ENCODE peak calls at places on chromosomes 5 and 9, in four cellular contexts. N is H1, Y is neuronal stem cell, K is IMR-90. C is an unnamed sample.
A peak's percentile ranks its signal among the peaks of the same experiment; 100 is the strongest.

GRCh38 chr9:75197521-75197920 is 109.2 kb downstream of the OSTF1 start:
- DNase-seq in Y (no peak), K (no peak), N (no peak), C (no peak)

GRCh38 chr9:126112135-126112720 is 214.4 kb upstream of the MVB12B start:
- DNase-seq in Y (no peak), K (no peak), N (no peak), C (no peak)

GRCh38 chr5:61901997-61902396 is 404.0 kb upstream of the KIF2A start:
- DNase-seq in Y (no peak), N (no peak), K (no peak), C (no peak)

GRCh38 chr9:98370300-98370975 is 115.0 kb upstream of the TBC1D2 start:
- DNase-seq in N (no peak), Y (no peak), K (no peak), C (no peak)

GRCh38 chr9:89994988-89995613 is 390.3 kb downstream of the GADD45G start:
- DNase-seq in K (no peak), Y (no peak), N (no peak), C (no peak)

GRCh38 chr5:132684496-132684895 is 10.7 kb downstream of the IL4 start:
- DNase-seq in Y (no peak), N (no peak), K (no peak), C (no peak)

GRCh38 chr5:161058751-161059150 is 206.7 kb upstream of the ATP10B start:
- DNase-seq in N (no peak), Y (no peak), K (no peak), C (no peak)

GRCh38 chr9:93099551-93100264 is 3.7 kb downstream of the CARD19 start:
- DNase-seq in Y (no peak), K (no peak), N (no peak), C (no peak)

GRCh38 chr9:89864731-89865130 is 259.9 kb downstream of the GADD45G start:
- DNase-seq in Y (no peak), N (no peak), K (no peak), C (no peak)

GRCh38 chr9:120627073-120627472 is 47.1 kb upstream of the CDK5RAP2 start:
- DNase-seq in N (no peak), Y (no peak), K (no peak), C (no peak)

GRCh38 chr9:4147476-4148214 is 152.2 kb downstream of the GLIS3 start:
- DNase-seq in K (no peak), N (no peak), Y (no peak), C (no peak)

GRCh38 chr5:73486119-73486899 is 11.9 kb upstream of the BTF3 start:
- DNase-seq in Y (no peak), K (no peak), N (peak; percentile 85), C (no peak)

GRCh38 chr5:139844472-139845145 is 49.0 kb downstream of the PSD2 start:
- DNase-seq in N (peak; percentile 64), Y (peak; percentile 72), K (peak; percentile 64), C (peak; percentile 71)

GRCh38 chr9:111902396-111903147 is 6.0 kb downstream of the UGCG start:
- DNase-seq in K (peak; percentile 70), N (no peak), Y (no peak), C (peak; percentile 68)

GRCh38 chr5:56951131-56951945 is 585 bp downstream of the MIER3 start:
- DNase-seq in Y (peak; percentile 63), N (no peak), K (no peak), C (peak; percentile 43)

GRCh38 chr9:69554945-69555344 is 117.2 kb downstream of the APBA1 start:
- DNase-seq in N (no peak), K (peak; percentile 93), Y (no peak), C (peak; percentile 78)

GRCh38 chr5:148976569-148977321 is 86.1 kb downstream of the SH3TC2 start:
- DNase-seq in K (peak; percentile 48), N (no peak), Y (no peak), C (peak; percentile 92)

DNA sequence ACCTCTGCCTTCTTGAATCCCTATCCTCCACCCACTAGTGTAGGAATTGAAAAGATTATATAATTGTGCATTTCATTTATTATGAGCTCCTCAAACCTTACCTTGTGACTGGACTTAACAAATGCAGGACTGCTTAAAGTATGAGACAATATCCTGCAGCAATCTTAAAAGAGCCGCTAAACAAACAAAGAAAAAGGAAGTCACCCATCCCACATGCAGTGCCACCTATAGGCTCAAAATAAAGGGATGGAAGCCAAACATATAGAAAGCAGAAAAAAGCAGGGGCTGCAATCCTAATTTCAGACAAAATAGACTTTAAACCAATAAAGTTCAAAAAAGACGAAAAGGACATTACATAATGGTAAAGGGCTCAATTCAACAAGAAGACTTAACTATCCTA is 8.7 kb downstream of the PCAT7 start:
- DNase-seq in K (no peak), Y (no peak), N (no peak), C (no peak)
- H3K4me2 ChIP-seq in K (no peak overlapping the region), Y (no peak overlapping the region), N (no peak overlapping the region), C (no peak overlapping the region)

GRCh38 chr5:10695055-10695649 is 65.9 kb downstream of the DAP start:
- DNase-seq in K (peak; percentile 69), Y (peak; percentile 18), N (no peak), C (peak; percentile 78)
- H4K91ac ChIP-seq in K (no peak overlapping the region), Y (no peak overlapping the region), N (no peak overlapping the region), C (no peak overlapping the region)

GRCh38 chr5:154819546-154819945 is 30.9 kb downstream of the FAXDC2 start:
- DNase-seq in Y (no peak), N (no peak), K (no peak), C (no peak)

GRCh38 chr5:154823605-154824004 is 26.8 kb downstream of the FAXDC2 start:
- DNase-seq in N (no peak), Y (no peak), K (no peak), C (no peak)

GRCh38 chr5:154820383-154820782 is 30.0 kb downstream of the FAXDC2 start:
- DNase-seq in K (no peak), Y (no peak), N (no peak), C (no peak)

GRCh38 chr5:154829181-154829588 is 21.2 kb downstream of the FAXDC2 start:
- DNase-seq in K (no peak), N (no peak), Y (no peak), C (no peak)

GRCh38 chr5:154824070-154824469 is 26.3 kb downstream of the FAXDC2 start:
- DNase-seq in Y (no peak), N (no peak), K (no peak), C (no peak)
- H3K4me2 ChIP-seq in Y (no peak overlapping the region), N (no peak overlapping the region), K (no peak overlapping the region), C (no peak overlapping the region)

GRCh38 chr9:16552252-16552651 is 318.2 kb downstream of the BNC2 start:
- DNase-seq in K (no peak), N (no peak), Y (no peak), C (no peak)
- H4K91ac ChIP-seq in K (no peak overlapping the region), N (no peak overlapping the region), Y (no peak overlapping the region), C (no peak overlapping the region)

DNA sequence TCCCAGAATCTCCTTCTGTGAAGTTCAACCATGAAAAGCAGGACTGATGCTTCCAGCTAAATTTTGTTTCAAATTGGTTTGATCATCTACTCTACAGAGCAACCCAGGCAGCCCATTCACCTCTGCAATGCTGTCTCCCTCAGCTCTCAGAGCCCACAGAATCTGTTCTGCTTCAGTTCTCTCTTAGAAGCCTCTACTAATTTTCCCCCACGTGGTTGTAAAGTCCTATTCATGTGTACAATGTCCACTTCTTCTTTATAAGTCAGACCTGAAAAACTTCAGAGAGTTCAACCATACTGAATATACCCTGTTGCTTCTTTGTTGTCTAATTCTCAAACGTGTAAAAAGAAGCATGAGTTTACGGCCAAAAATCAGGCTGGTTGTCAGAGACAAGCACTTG is 21.3 kb upstream of the FAM13B start:
- DNase-seq in K (no peak), N (no peak), Y (no peak), C (no peak)
- H3K4me2 ChIP-seq in K (no peak overlapping the region), N (no peak overlapping the region), Y (no peak overlapping the region), C (no peak overlapping the region)

DNA sequence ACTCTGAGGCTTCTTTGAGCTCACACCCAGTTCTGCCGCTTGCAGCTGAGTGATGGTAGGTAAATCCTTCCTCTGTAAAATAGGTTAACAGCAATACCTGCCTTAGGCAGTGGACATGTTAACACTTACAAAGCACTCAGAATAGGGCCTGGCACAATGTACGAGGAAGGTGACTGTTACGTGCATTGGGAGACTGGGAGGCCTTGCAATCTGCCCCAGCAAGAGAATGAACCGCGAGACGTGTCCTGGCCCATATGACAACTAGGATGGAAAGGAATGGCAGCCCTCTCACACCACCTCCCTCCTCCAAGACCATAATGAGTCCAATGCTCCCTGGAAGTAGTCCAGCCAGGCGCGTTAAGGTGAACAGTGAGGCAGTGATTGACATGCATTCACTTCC is 23.1 kb upstream of the AKNA start:
- DNase-seq in K (no peak), Y (no peak), N (no peak), C (no peak)
- H4K91ac ChIP-seq in K (no peak overlapping the region), Y (no peak overlapping the region), N (no peak overlapping the region), C (no peak overlapping the region)

DNA sequence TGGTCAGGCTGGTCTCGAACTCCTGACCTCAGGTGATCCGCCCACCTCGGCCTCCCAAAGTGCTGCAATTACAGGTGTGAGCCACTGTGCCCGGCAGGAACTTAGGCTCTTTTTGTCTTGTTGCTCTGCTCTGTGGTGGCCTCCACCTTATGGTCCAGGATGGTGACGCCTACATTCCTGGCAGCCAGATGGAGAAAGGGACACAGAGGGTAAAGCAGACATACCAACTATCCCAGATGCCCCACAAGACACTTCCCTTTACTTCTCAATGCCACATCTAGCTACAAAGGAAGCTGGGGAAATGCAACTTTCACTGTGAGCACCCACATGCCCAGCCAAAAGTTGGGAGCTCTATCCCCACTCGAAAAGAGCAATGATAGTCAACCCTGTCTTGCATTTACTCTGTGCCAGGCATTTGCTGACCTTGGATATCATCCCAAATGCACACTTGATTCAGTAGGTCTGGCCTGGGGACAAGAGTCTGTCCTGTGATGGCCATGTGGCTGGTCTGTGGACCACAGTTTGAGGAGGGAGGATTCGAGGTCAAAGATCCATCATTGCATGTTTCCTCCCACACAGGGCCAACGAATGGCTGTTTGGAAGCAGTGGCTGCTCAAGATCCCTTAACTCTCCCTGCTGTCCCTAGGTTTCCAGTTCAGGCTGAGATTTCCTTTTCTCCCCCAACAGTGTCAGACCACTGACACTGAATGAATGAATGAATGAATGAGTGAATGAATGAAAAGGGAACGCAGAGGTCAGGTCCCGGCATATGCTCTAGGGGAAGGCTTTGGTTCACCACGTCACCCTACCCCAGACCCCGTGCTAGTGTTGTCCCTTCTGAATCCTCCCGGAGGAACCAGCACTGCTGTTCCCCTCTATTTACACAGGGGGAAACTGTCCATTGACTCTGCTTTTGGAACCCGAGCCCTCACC is 1.4 kb upstream of the ERGIC1 start:
- DNase-seq in N (no peak), K (no peak), Y (no peak), C (no peak)
- H3K4me2 ChIP-seq in N (peak overlapping the region; percentile 72), K (no peak overlapping the region), Y (no peak overlapping the region), C (no peak overlapping the region)

DNA sequence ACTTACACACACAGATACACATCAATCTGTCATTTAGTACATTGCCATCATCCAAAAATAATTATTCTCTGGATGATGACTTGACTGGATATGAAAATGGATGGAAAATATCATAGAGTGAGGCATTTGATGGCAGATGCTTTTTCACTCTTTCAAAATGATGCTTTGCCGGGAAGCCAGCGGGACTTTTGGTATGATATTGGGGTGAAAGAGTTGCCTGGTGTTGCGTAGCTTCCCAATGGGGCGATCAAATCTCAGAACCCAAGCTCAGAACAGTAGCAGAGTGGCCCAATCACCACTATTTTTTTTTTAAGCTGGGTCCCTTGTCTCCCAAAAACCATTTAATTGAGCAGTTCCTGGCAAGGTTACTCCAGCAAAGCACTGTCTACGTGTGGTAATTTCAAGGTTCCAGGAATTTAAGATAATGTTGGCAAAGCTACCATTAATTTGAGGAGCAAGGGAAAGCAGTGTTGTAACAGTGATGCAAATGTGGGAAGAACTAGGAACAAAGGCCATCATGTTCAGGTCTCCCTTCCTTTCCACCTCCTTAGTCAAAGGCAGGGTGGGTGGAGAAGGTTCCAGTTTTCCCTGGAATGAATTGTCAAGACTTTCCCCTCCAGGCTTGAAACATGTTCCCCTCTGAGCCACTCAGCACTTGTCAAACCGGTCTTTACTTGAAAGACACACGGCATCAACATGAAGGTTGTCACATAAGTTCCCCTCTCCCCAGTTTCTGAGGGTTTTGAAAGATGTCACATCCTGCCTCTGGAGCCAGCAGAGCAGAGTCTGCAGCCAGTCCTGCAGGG is 226.2 kb downstream of the GAS1 start:
- DNase-seq in K (no peak), N (no peak), Y (no peak), C (no peak)
- H4K91ac ChIP-seq in K (peak overlapping the region; percentile 98), N (no peak overlapping the region), Y (no peak overlapping the region), C (no peak overlapping the region)

C was measured in mesenchymal stem cell.